ENCODE peak calls at places on chromosomes 11 and 22, in seven cellular contexts. F is body of pancreas; I is NCI-H2029; A is CD8-positive, alpha-beta memory T cell; W is erythroblast; J is nucleus accumbens; G is endothelial cell of umbilical vein. O is an unnamed sample.

GRCh38 chr22:49626361-49627216 is 201.1 kb downstream of the BRD1 start:
- DNase-seq in F (no peak), I (no peak), A (no peak), W (no peak), J (no peak), G (no peak), O (no peak)

GRCh38 chr11:45622861-45623260 is 42.6 kb downstream of the CHST1 start:
- DNase-seq in F (no peak), I (no peak), A (no peak), W (no peak), J (no peak), G (no peak), O (no peak)

GRCh38 chr22:42909363-42910058 is 52.4 kb upstream of the ARFGAP3 start:
- DNase-seq in F (no peak), I (no peak), A (no peak), W (no peak), J (no peak), G (no peak), O (no peak)

GRCh38 chr11:64284048-64284961 is at the start of gene BAD:
- DNase-seq in F (peak; percentile 96), I (peak; percentile 90), A (peak; percentile 93), W (peak; percentile 95), J (peak; percentile 82), G (peak; percentile 91), O (peak; percentile 96)

GRCh38 chr11:73998846-73999575 is 9.9 kb downstream of the UCP3 start:
- DNase-seq in F (no peak), I (no peak), A (no peak), W (no peak), J (no peak), G (no peak), O (no peak)

GRCh38 chr11:70934999-70935768 is 317.2 kb downstream of the SHANK2 start:
- DNase-seq in F (no peak), I (no peak), A (no peak), W (no peak), J (no peak), G (no peak), O (no peak)

GRCh38 chr11:134640971-134641968 is 229.2 kb upstream of the B3GAT1 start:
- DNase-seq in F (no peak), I (no peak), A (no peak), W (no peak), J (no peak), G (no peak), O (no peak)

GRCh38 chr11:62505784-62506145 is 40.8 kb downstream of the AHNAK start:
- DNase-seq in F (no peak), I (no peak), A (no peak), W (no peak), J (no peak), G (no peak), O (no peak)

GRCh38 chr11:19242184-19242932 is 1.6 kb upstream of the E2F8 start:
- DNase-seq in F (no peak), I (no peak), A (no peak), W (peak; percentile 44), J (no peak), G (peak; percentile 12), O (no peak)

GRCh38 chr11:64787526-64788320 is 9.4 kb upstream of the SF1 start:
- DNase-seq in F (peak; percentile 77), I (no peak), A (peak; percentile 37), W (peak; percentile 75), J (no peak), G (peak; percentile 52), O (peak; percentile 60)

GRCh38 chr11:47989779-47990178 is 9.4 kb downstream of the PTPRJ start:
- DNase-seq in F (no peak), I (no peak), A (no peak), W (no peak), J (no peak), G (no peak), O (no peak)

GRCh38 chr22:20211997-20212753 is 55.9 kb downstream of the RTN4R start:
- DNase-seq in F (peak; percentile 72), I (peak; percentile 84), A (no peak), W (no peak), J (no peak), G (no peak), O (peak; percentile 37)

GRCh38 chr11:94877446-94878200 is 95.7 kb downstream of the CWC15 start:
- DNase-seq in F (no peak), I (no peak), A (no peak), W (no peak), J (no peak), G (no peak), O (no peak)

GRCh38 chr22:44351685-44352377 is 39.1 kb upstream of the SHISAL1 start:
- DNase-seq in F (no peak), I (no peak), A (no peak), W (no peak), J (no peak), G (peak; percentile 23), O (peak; percentile 29)

GRCh38 chr11:95095858-95096587 is 6.4 kb downstream of the ENDOD1 start:
- DNase-seq in F (no peak), I (no peak), A (no peak), W (no peak), J (no peak), G (peak; percentile 40), O (no peak)

GRCh38 chr11:102599642-102600261 is 25.4 kb downstream of the MMP20 start:
- DNase-seq in F (no peak), I (no peak), A (no peak), W (no peak), J (no peak), G (peak; percentile 94), O (peak; percentile 58)

GRCh38 chr11:31106963-31107576 is 262.5 kb downstream of the DCDC1 start:
- DNase-seq in F (peak; percentile 62), I (peak; percentile 3), A (peak; percentile 10), W (peak; percentile 33), J (peak; percentile 10), G (peak; percentile 44), O (peak; percentile 56)

GRCh38 chr11:57484141-57484710 is 23.9 kb downstream of the RTN4RL2 start:
- DNase-seq in F (no peak), I (no peak), A (no peak), W (no peak), J (no peak), G (no peak), O (no peak)

GRCh38 chr11:134674974-134675373 is 262.9 kb upstream of the B3GAT1 start:
- DNase-seq in F (no peak), I (no peak), A (no peak), W (no peak), J (no peak), G (no peak), O (no peak)

GRCh38 chr11:79342686-79343085 is 98.1 kb downstream of the TENM4 start:
- DNase-seq in F (no peak), I (peak; percentile 74), A (no peak), W (no peak), J (no peak), G (no peak), O (no peak)

GRCh38 chr11:12761029-12761428 is 86.8 kb downstream of the TEAD1 start:
- DNase-seq in F (no peak), I (no peak), A (no peak), W (no peak), J (no peak), G (peak; percentile 65), O (no peak)

GRCh38 chr11:33643167-33643817 is 57.3 kb downstream of the C11orf91 start:
- DNase-seq in F (no peak), I (no peak), A (no peak), W (no peak), J (no peak), G (no peak), O (no peak)

GRCh38 chr22:38572065-38572464 is 2.1 kb upstream of the DMC1 start:
- DNase-seq in F (peak; percentile 43), I (no peak), A (no peak), W (peak; percentile 59), J (no peak), G (peak; percentile 63), O (peak; percentile 46)

GRCh38 chr11:46049325-46049860 is 71.9 kb downstream of the PHF21A start:
- DNase-seq in F (no peak), I (no peak), A (no peak), W (no peak), J (no peak), G (no peak), O (no peak)

GRCh38 chr22:23705358-23705757 is 14.5 kb downstream of the RGL4 start:
- DNase-seq in F (no peak), I (no peak), A (no peak), W (no peak), J (no peak), G (no peak), O (no peak)